ENCODE peak calls at places on chromosomes 5 and 9, in seven cellular contexts. X is body of pancreas, P is testis, S is uterus, R is GM12891, Y is suprapubic skin, G is gastrocnemius medialis. Q is an unnamed sample.

GRCh38 chr9:93132287-93132927 is 1.6 kb downstream of the NINJ1 start:
- DNase-seq in X (peak; percentile 79), P (peak; percentile 91), S (peak; percentile 47), R (no peak), Y (peak; percentile 86), G (peak; percentile 60), Q (peak; percentile 76)

GRCh38 chr5:6354848-6355247 is 23.5 kb downstream of the MED10 start:
- DNase-seq in X (no peak), P (no peak), S (no peak), R (no peak), Y (no peak), G (no peak), Q (no peak)

GRCh38 chr9:129726322-129727160 is 26.3 kb downstream of the PTGES start:
- DNase-seq in X (peak; percentile 52), P (peak; percentile 79), S (peak; percentile 77), R (peak; percentile 89), Y (peak; percentile 87), G (peak; percentile 62), Q (peak; percentile 71)

GRCh38 chr5:131644822-131645221 is 9.8 kb upstream of the RAPGEF6 start:
- DNase-seq in X (no peak), P (no peak), S (no peak), R (no peak), Y (no peak), G (no peak), Q (no peak)

GRCh38 chr5:90901263-90901662 is 342.7 kb downstream of the ADGRV1 start:
- DNase-seq in X (no peak), P (no peak), S (no peak), R (no peak), Y (no peak), G (no peak), Q (no peak)

GRCh38 chr5:141003791-141004601 is 37.7 kb downstream of the PCDHAC2 start:
- DNase-seq in X (peak; percentile 46), P (no peak), S (no peak), R (no peak), Y (no peak), G (no peak), Q (no peak)

GRCh38 chr5:89451263-89451662 is 568.3 kb upstream of the MEF2C start:
- DNase-seq in X (no peak), P (no peak), S (no peak), R (no peak), Y (no peak), G (no peak), Q (no peak)

GRCh38 chr5:40736103-40736875 is 19.5 kb downstream of the TTC33 start:
- DNase-seq in X (no peak), P (no peak), S (no peak), R (no peak), Y (no peak), G (no peak), Q (no peak)

GRCh38 chr5:164980480-164980879 is 1475.1 kb downstream of the MAT2B start:
- DNase-seq in X (no peak), P (no peak), S (no peak), R (no peak), Y (no peak), G (no peak), Q (no peak)

GRCh38 chr5:27818888-27819287 is 780.5 kb upstream of the CDH9 start:
- DNase-seq in X (no peak), P (no peak), S (no peak), R (no peak), Y (no peak), G (no peak), Q (no peak)

GRCh38 chr9:126682928-126683697 is 69.4 kb downstream of the LMX1B start:
- DNase-seq in X (no peak), P (peak; percentile 50), S (no peak), R (no peak), Y (no peak), G (no peak), Q (no peak)

GRCh38 chr9:117494401-117495130 is 79.7 kb upstream of the ASTN2 start:
- DNase-seq in X (no peak), P (no peak), S (no peak), R (no peak), Y (no peak), G (no peak), Q (no peak)

GRCh38 chr9:72623156-72623555 is 101.7 kb downstream of the TMC1 start:
- DNase-seq in X (no peak), P (no peak), S (no peak), R (no peak), Y (no peak), G (no peak), Q (no peak)

GRCh38 chr9:5843450-5844249 is 10.7 kb upstream of the ERMP1 start:
- DNase-seq in X (no peak), P (no peak), S (no peak), R (no peak), Y (no peak), G (no peak), Q (no peak)

GRCh38 chr9:16704489-16705111 is 165.9 kb downstream of the BNC2 start:
- DNase-seq in X (peak; percentile 25), P (peak; percentile 53), S (peak; percentile 67), R (no peak), Y (peak; percentile 71), G (peak; percentile 23), Q (no peak)

GRCh38 chr5:101561018-101561417 is 657.9 kb upstream of the ST8SIA4 start:
- DNase-seq in X (no peak), P (no peak), S (no peak), R (no peak), Y (no peak), G (no peak), Q (no peak)

DNA sequence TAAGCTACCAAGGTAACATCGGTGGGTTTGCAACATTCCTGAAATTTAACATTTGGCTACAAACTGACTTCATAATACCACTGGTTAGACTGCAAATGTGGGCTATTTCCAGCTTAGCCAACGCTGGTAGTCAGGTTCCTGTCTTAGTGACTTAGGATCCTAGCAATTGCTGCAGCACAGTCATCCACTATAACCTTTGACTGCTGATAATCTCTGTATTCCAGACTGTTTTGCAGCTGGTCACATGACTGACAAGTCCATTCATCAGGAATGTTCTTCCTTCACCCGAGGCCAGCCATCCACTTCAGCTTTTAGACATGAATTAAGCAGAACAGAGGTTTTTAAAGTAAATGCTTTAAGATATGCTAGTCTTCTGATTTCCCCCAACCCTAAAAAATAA is 425.9 kb upstream of the MPDZ start:
- DNase-seq in X (no peak), P (no peak), S (no peak), R (no peak), Y (no peak), G (no peak), Q (no peak)
- TF ChIP-seq POLR2A in X (no peak), P (no peak), S (no peak), R (no peak), Y (no peak), G (no peak), Q (no peak)

GRCh38 chr5:64769856-64770255 is 1.1 kb downstream of the CWC27 start:
- DNase-seq in X (no peak), P (no peak), S (no peak), R (no peak), Y (no peak), G (no peak), Q (no peak)

GRCh38 chr5:64766934-64767333 is 1.6 kb downstream of the SREK1IP1 start:
- DNase-seq in X (no peak), P (no peak), S (no peak), R (no peak), Y (no peak), G (no peak), Q (no peak)

GRCh38 chr5:64767959-64768357 is 533 bp downstream of the SREK1IP1 start:
- DNase-seq in X (no peak), P (peak; percentile 58), S (peak; percentile 14), R (no peak), Y (no peak), G (no peak), Q (no peak)

GRCh38 chr5:64766105-64766504 is 2.4 kb downstream of the SREK1IP1 start:
- DNase-seq in X (no peak), P (no peak), S (no peak), R (no peak), Y (no peak), G (no peak), Q (no peak)

GRCh38 chr5:64768358-64769312 is at the start of the genes CWC27 and SREK1IP1:
- DNase-seq in X (peak; percentile 82), P (peak; percentile 86), S (peak; percentile 75), R (peak; percentile 51), Y (peak; percentile 85), G (peak; percentile 84), Q (peak; percentile 72)
- TF ChIP-seq POLR2A in X (peak; percentile 93), P (no peak), S (peak; percentile 27), R (peak; percentile 78), Y (peak; percentile 47), G (peak; percentile 60), Q (no peak)

DNA sequence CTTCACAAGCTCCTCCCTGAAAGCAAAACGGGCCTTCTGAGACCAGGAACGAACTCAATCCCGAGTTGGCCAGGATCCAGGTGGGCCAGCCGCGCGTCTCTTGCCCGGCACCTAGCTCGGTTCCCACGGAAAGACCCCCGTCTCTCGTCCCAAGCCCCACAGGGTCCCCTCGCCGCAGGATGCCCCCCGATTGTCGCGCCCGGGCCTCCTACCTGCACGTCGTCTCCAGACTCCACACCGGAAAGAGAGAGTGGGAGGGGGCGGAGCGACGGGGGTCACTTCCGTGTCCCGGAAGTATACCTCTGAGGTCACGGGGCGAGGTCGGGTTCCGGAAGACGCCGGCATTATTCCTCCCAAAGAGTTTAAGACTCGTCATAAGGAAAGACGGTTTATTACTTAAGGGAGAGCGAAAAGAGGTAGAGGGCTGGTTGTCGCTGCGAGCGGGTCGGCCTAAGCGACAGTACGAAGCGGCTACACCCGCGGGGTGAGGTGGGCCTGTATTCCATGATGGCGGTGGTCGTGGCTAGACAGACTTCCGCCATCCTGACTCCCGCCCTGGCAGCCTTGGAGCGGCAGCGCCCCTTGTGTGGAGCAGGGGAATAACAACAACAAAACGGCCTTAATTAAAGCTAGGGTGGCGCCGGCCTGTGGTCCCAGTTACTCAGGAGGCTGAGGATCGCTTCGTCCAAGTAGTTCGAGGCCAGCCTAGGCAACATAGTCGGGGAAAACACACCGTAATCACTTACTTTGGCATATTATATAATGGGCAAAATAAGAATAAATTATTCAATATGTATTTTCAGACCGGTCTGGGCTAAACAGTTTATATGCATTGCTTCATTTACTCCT is at the start of gene RPS14:
- DNase-seq in X (peak; percentile 94), P (peak; percentile 96), S (peak; percentile 92), R (peak; percentile 89), Y (peak; percentile 97), G (peak; percentile 92), Q (peak; percentile 99)
- TF ChIP-seq POLR2A in X (peak; percentile 87), P (peak; percentile 30), S (peak; percentile 57), R (peak; percentile 95), Y (peak; percentile 84), G (peak; percentile 83), Q (no peak)

DNA sequence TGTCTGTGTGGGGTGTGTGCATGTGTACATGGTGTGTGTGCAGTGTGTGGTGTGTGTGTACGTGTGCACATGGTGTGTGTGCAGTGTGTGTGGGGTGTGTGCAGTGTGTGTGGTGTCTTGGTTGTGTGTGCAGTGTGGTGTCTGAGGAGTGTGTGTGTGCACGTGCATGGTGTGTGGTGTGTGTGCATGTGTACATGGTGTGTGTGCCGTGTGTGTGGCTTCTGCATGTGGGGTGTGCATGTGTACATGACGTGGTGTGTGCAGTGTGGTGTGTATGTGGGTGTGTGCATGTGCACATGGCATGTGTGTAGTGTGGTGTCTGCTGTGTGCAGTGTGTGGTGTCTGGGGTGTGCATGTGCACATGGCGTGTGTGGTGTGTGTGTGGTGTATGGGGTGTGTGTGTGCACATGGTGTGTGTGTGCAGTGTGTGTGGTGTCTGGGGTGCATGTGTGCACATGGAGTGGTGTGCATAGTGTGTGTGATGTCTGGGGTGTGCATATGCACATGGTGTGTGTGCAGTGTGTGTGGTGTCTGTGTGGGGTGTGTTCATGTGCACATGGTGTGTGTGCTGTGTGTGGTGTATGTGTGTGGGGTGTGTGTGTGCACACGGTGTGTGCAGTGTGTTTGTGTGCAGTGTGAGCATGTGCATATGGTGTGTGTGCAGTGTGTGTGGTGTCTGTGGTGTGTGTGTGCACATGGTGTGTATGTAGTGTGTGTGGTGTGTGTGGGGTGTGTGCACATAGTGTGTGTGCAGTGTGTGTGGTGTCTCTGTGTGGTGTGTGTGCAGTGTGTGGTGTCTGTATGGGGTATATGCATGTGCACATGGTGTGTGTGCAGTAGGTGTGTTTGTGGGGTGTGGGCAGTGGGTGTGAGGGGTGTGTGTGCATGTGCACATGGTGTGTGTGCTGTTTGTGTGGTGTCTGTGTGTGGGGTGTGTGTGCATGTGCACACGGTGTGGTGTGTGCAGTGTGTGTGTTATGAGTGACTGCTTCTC is 40.6 kb upstream of the ZNG1F start:
- DNase-seq in X (no peak), P (no peak), S (no peak), R (no peak), Y (peak; percentile 64), G (no peak), Q (no peak)
- TF ChIP-seq POLR2A in X (no peak), P (no peak), S (no peak), R (no peak), Y (no peak), G (no peak), Q (no peak)

Q was measured in lower leg skin.